ENCODE peak calls at places on chromosomes 3 and 15, in four cellular contexts. U, Z, S and X are unnamed samples.

GRCh38 chr3:195612075-195612800 is 28.5 kb upstream of the APOD start:
- DNase-seq in U (no peak), S (no peak), Z (no peak), X (no peak)

GRCh38 chr15:27175479-27176153 is 204.6 kb downstream of the GABRG3 start:
- DNase-seq in Z (no peak), U (no peak), S (no peak), X (no peak)

GRCh38 chr15:90002428-90002844 is 1.3 kb downstream of the ZNF710 start:
- DNase-seq in Z (no peak), U (peak), S (no peak), X (peak)

GRCh38 chr3:123816673-123817207 is 67.4 kb downstream of the MYLK start:
- DNase-seq in S (no peak), Z (no peak), U (no peak), X (no peak)

GRCh38 chr3:127784283-127784682 is 38.0 kb downstream of the MGLL start:
- DNase-seq in S (no peak), Z (no peak), U (no peak), X (no peak)

GRCh38 chr3:58044656-58045055 is 36.4 kb downstream of the FLNB start:
- DNase-seq in Z (no peak), S (no peak), U (no peak), X (no peak)

GRCh38 chr15:42368096-42368495 is 8.8 kb downstream of the CAPN3 start:
- DNase-seq in S (no peak), U (no peak), Z (no peak), X (no peak)

GRCh38 chr15:65869954-65870871 is 922 bp downstream of the RAB11A start:
- DNase-seq in Z (peak), U (no peak), S (peak), X (no peak)

GRCh38 chr3:155352900-155353490 is 59.5 kb upstream of the STRIT1 start:
- DNase-seq in U (peak), S (peak), Z (no peak), X (no peak)

DNA sequence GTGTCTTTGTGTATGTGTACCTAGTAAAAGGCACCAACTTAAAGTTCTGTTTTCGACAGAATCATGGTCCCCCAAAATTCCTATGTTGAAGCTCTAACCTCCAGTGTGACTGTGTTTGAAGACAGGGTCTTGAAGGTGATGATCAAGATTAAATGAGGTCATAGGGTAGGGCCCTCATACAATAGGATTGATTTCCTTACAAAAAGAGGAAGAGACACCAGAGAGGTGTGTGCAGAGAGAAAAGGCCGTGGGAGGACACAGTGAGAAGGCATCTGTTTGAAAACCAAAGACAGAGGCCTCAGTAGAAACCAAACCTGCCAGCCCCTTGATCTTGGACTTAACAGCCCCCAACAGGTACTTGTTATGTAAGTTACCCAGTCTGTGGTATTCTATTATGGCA is 52.0 kb upstream of the CORO2B start:
- DNase-seq in S (no peak), U (no peak), Z (no peak), X (no peak)
- TF ChIP-seq PHF8 in S (no peak), U (no peak), Z (no peak), X (no peak)

GRCh38 chr15:87849181-87849580 is 407.4 kb downstream of the NTRK3 start:
- DNase-seq in S (no peak), U (no peak), Z (no peak), X (no peak)
- TF ChIP-seq PHF8 in S (no peak), U (no peak), Z (no peak), X (no peak)

DNA sequence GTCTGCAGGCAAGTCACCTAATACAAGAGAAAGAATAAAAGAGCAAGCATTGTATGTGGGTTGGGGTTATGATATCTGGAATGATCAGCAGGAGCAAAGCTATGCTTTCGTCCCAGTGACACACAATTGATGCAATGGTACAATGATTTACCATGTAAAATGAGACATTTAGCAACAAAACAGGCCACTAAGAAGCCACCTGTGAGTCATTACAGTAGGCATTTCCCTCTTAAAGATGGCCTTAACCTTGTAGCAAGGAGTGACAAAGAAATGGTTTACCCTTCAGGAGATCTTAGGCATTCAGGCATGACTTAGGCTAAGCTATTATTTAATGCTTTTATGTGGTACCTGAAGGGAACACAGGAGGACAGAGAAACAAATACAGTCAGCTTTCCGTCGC is 373.3 kb upstream of the RBMS3 start:
- DNase-seq in S (no peak), U (no peak), Z (no peak), X (no peak)
- TF ChIP-seq PHF8 in S (no peak), U (no peak), Z (no peak), X (no peak)

GRCh38 chr3:180496995-180497394 is 105.0 kb upstream of the TTC14 start:
- DNase-seq in Z (no peak), U (no peak), S (no peak), X (no peak)

GRCh38 chr3:180492047-180492446 is 109.9 kb upstream of the TTC14 start:
- DNase-seq in S (no peak), U (no peak), Z (no peak), X (no peak)
- TF ChIP-seq PHF8 in S (no peak), U (no peak), Z (no peak), X (no peak)

GRCh38 chr3:72137865-72138861 is 353.2 kb upstream of the PROK2 start:
- DNase-seq in S (no peak), Z (no peak), U (no peak), X (no peak)
- TF ChIP-seq PHF8 in S (no peak), Z (no peak), U (no peak), X (no peak)

GRCh38 chr15:37028609-37029287 is 71.6 kb downstream of the MEIS2 start:
- DNase-seq in Z (no peak), S (no peak), U (no peak), X (no peak)
- TF ChIP-seq PHF8 in Z (no peak), S (no peak), U (no peak), X (no peak)

GRCh38 chr3:152038491-152038890 is 165.0 kb downstream of the SUCNR1 start:
- DNase-seq in U (no peak), Z (no peak), S (no peak), X (no peak)
- TF ChIP-seq PHF8 in U (no peak), Z (no peak), S (no peak), X (no peak)

DNA sequence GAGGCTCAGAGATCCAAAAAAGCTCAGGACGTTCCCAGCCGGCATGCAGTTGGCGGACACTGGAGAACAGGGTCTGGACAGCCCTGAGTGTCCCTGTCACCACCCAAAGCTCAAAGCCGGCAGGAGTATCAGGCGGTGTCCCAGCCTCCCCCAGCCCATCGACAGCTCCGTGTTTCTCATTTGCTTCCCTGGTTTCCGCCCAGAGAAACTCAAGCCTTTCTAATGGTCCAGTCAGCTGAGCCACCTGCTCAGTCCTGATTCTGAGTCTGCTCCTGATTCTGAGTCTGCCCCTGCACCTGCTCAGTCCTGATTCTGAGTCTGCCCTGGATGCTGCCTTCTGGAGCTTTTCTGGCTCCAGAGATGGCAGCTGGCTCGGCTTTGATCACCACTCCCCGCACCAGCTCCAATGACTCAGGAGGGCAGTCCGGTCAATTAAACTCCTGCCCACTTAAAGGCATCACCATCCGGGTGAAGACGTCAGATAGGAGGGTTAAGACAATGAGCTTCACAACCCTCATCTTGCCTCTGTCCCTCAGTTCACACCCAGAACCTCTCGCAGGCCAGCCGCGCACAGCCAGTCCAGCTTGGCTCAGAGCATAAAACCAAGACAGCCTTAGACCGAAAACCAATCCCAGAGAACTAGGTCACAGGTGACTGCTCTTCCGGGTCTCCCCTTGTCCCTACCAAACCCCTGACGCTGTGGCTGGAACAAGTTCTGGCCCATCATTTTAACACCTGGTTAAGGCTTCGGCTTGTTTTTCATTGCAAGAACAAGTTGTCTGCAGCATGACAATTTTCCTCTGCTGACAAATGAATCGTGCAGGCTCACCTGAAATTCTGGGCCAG is 6.8 kb downstream of the PCSK6 start:
- DNase-seq in S (no peak), Z (no peak), U (no peak), X (no peak)
- TF ChIP-seq PHF8 in S (no peak), Z (no peak), U (no peak), X (no peak)

GRCh38 chr3:50015918-50016317 is 72.8 kb upstream of the RBM5 start:
- DNase-seq in S (no peak), U (no peak), Z (no peak), X (no peak)
- TF ChIP-seq PHF8 in S (no peak), U (no peak), Z (no peak), X (no peak)

GRCh38 chr3:197298858-197299854 is 744 bp upstream of the DLG1 start:
- DNase-seq in S (peak), Z (peak), U (peak), X (peak)
- TF ChIP-seq PHF8 in S (peak), Z (peak), U (no peak), X (no peak)